ENCODE peak calls at places on chromosomes 13 and 19, in eight cellular contexts. One of them, this sample, is unnamed.

GRCh38 chr19:17405250-17406038 is at the start of gene BST2:
- DNase-seq in body of pancreas: peak
- DNase-seq in dorsolateral prefrontal cortex: no peak
- DNase-seq in pancreas: no peak
- DNase-seq in breast epithelium: peak
- DNase-seq in epithelial cell of esophagus: peak
- DNase-seq in mammary epithelial cell: no peak
- DNase-seq in thoracic aorta: peak
- DNase-seq in this sample: no peak

GRCh38 chr19:15702590-15702930 is 25.3 kb upstream of the OR10H2 start:
- DNase-seq in body of pancreas: peak
- DNase-seq in dorsolateral prefrontal cortex: no peak
- DNase-seq in pancreas: peak
- DNase-seq in breast epithelium: peak
- DNase-seq in epithelial cell of esophagus: peak
- DNase-seq in mammary epithelial cell: peak
- DNase-seq in thoracic aorta: no peak
- DNase-seq in this sample: peak

GRCh38 chr13:75341025-75341424 is 140.9 kb downstream of the TBC1D4 start:
- DNase-seq in body of pancreas: no peak
- DNase-seq in dorsolateral prefrontal cortex: no peak
- DNase-seq in pancreas: no peak
- DNase-seq in breast epithelium: no peak
- DNase-seq in epithelial cell of esophagus: no peak
- DNase-seq in mammary epithelial cell: no peak
- DNase-seq in thoracic aorta: no peak
- DNase-seq in this sample: no peak

GRCh38 chr13:102244617-102245227 is 157.1 kb downstream of the FGF14 start:
- DNase-seq in body of pancreas: no peak
- DNase-seq in dorsolateral prefrontal cortex: no peak
- DNase-seq in pancreas: no peak
- DNase-seq in breast epithelium: no peak
- DNase-seq in epithelial cell of esophagus: no peak
- DNase-seq in mammary epithelial cell: no peak
- DNase-seq in thoracic aorta: no peak
- DNase-seq in this sample: no peak

GRCh38 chr19:18063463-18063862 is 23.3 kb downstream of the IL12RB1 start:
- DNase-seq in body of pancreas: no peak
- DNase-seq in dorsolateral prefrontal cortex: no peak
- DNase-seq in pancreas: no peak
- DNase-seq in breast epithelium: no peak
- DNase-seq in epithelial cell of esophagus: peak
- DNase-seq in mammary epithelial cell: peak
- DNase-seq in thoracic aorta: no peak
- DNase-seq in this sample: no peak

GRCh38 chr19:10612515-10613119 is 12.7 kb upstream of the SLC44A2 start:
- DNase-seq in body of pancreas: peak
- DNase-seq in dorsolateral prefrontal cortex: peak
- DNase-seq in pancreas: peak
- DNase-seq in breast epithelium: no peak
- DNase-seq in epithelial cell of esophagus: no peak
- DNase-seq in mammary epithelial cell: no peak
- DNase-seq in thoracic aorta: peak
- DNase-seq in this sample: no peak

GRCh38 chr19:48780684-48781391 is 25.5 kb downstream of the FGF21 start:
- DNase-seq in body of pancreas: peak
- DNase-seq in dorsolateral prefrontal cortex: no peak
- DNase-seq in pancreas: peak
- DNase-seq in breast epithelium: no peak
- DNase-seq in epithelial cell of esophagus: peak
- DNase-seq in mammary epithelial cell: no peak
- DNase-seq in thoracic aorta: no peak
- DNase-seq in this sample: no peak

GRCh38 chr19:30718728-30719127 is 346.5 kb downstream of the ZNF536 start:
- DNase-seq in body of pancreas: peak
- DNase-seq in dorsolateral prefrontal cortex: no peak
- DNase-seq in pancreas: no peak
- DNase-seq in breast epithelium: no peak
- DNase-seq in epithelial cell of esophagus: no peak
- DNase-seq in mammary epithelial cell: no peak
- DNase-seq in thoracic aorta: no peak
- DNase-seq in this sample: no peak

GRCh38 chr13:59534806-59535205 is 628.9 kb downstream of the DIAPH3 start:
- DNase-seq in body of pancreas: no peak
- DNase-seq in dorsolateral prefrontal cortex: no peak
- DNase-seq in pancreas: no peak
- DNase-seq in breast epithelium: no peak
- DNase-seq in epithelial cell of esophagus: no peak
- DNase-seq in mammary epithelial cell: no peak
- DNase-seq in thoracic aorta: no peak
- DNase-seq in this sample: no peak

GRCh38 chr13:65670014-65670625 is 1560.0 kb downstream of the PCDH9 start:
- DNase-seq in body of pancreas: no peak
- DNase-seq in dorsolateral prefrontal cortex: no peak
- DNase-seq in pancreas: no peak
- DNase-seq in breast epithelium: no peak
- DNase-seq in epithelial cell of esophagus: no peak
- DNase-seq in mammary epithelial cell: no peak
- DNase-seq in thoracic aorta: no peak
- DNase-seq in this sample: no peak

DNA sequence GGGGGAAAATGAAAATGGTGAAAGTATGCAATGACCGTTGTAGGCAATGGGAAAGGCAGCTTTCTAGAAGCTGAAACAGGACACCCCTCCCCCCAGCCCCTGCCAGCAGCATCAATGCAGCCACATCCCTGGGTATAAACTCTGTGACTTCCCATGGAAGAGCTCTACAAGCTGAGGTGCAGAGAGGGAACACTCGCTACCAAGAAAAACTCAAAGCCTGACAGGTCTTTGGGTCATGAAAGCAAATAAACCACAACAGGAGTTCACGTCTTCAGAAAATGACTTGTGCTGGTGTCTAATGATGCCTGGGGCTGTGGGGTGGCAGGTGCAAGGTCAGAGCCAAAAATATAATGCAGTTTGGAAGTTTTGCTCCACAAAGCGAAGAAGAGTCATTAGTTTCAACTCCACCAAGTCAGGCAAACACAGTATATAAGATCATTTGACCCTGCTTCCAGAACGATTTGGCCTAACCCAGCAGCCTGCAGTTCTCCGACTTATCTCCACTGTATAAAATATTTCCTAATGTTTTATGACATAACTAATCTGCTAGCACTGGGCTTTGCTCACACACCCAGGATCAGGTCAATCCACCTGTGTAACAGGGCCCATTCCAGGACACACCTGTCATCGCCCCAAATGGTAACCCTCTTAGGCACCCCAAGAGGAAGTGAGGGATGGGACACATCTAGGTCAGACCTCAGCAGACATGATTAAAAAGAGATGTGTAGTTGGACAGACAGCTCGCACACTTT is 102.1 kb downstream of the IRS2 start:
- DNase-seq in body of pancreas: peak
- DNase-seq in dorsolateral prefrontal cortex: no peak
- DNase-seq in pancreas: peak
- DNase-seq in breast epithelium: no peak
- DNase-seq in epithelial cell of esophagus: no peak
- DNase-seq in mammary epithelial cell: no peak
- DNase-seq in thoracic aorta: no peak
- DNase-seq in this sample: no peak
- H3K4me3 ChIP-seq in body of pancreas: no peak
- H3K4me3 ChIP-seq in dorsolateral prefrontal cortex: no peak
- H3K4me3 ChIP-seq in pancreas: no peak
- H3K4me3 ChIP-seq in breast epithelium: no peak
- H3K4me3 ChIP-seq in epithelial cell of esophagus: no peak
- H3K4me3 ChIP-seq in mammary epithelial cell: no peak
- H3K4me3 ChIP-seq in thoracic aorta: no peak
- H3K4me3 ChIP-seq in this sample: no peak

DNA sequence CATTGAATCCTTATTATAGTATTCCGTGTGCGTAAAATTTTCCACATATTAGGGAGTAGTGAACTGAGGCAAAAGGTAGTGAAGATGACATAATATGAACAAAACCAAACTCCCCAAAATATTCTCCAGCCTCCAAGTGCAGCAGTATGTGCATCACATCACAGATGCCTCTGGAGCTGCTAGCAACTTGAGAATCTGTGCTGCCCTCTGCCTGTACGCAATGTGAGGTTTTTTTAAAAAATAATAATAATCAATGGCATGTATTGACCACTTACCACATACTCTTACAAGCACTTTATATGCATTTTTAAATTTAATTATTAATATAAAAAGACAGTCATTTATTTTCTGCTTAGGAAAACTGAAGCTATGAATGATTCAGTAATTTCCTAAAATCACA is 583.0 kb upstream of the SPRY2 start:
- DNase-seq in body of pancreas: no peak
- DNase-seq in dorsolateral prefrontal cortex: no peak
- DNase-seq in pancreas: no peak
- DNase-seq in breast epithelium: no peak
- DNase-seq in epithelial cell of esophagus: peak
- DNase-seq in mammary epithelial cell: no peak
- DNase-seq in thoracic aorta: no peak
- DNase-seq in this sample: no peak
- TF ChIP-seq CTCF in body of pancreas: no peak
- TF ChIP-seq CTCF in dorsolateral prefrontal cortex: peak
- TF ChIP-seq CTCF in pancreas: no peak
- TF ChIP-seq CTCF in breast epithelium: no peak
- TF ChIP-seq CTCF in epithelial cell of esophagus: peak
- TF ChIP-seq CTCF in mammary epithelial cell: peak
- TF ChIP-seq CTCF in thoracic aorta: no peak
- TF ChIP-seq CTCF in this sample: no peak

GRCh38 chr13:42720858-42721219 is 60.5 kb upstream of the FAM216B start:
- DNase-seq in body of pancreas: no peak
- DNase-seq in dorsolateral prefrontal cortex: no peak
- DNase-seq in pancreas: no peak
- DNase-seq in breast epithelium: no peak
- DNase-seq in epithelial cell of esophagus: no peak
- DNase-seq in mammary epithelial cell: no peak
- DNase-seq in thoracic aorta: no peak
- DNase-seq in this sample: no peak

GRCh38 chr13:42715909-42716308 is 65.5 kb upstream of the FAM216B start:
- DNase-seq in body of pancreas: no peak
- DNase-seq in dorsolateral prefrontal cortex: no peak
- DNase-seq in pancreas: no peak
- DNase-seq in breast epithelium: no peak
- DNase-seq in epithelial cell of esophagus: no peak
- DNase-seq in mammary epithelial cell: no peak
- DNase-seq in thoracic aorta: no peak
- DNase-seq in this sample: no peak

GRCh38 chr13:42722883-42723539 is 58.4 kb upstream of the FAM216B start:
- DNase-seq in body of pancreas: no peak
- DNase-seq in dorsolateral prefrontal cortex: no peak
- DNase-seq in pancreas: no peak
- DNase-seq in breast epithelium: no peak
- DNase-seq in epithelial cell of esophagus: no peak
- DNase-seq in mammary epithelial cell: no peak
- DNase-seq in thoracic aorta: no peak
- DNase-seq in this sample: no peak

DNA sequence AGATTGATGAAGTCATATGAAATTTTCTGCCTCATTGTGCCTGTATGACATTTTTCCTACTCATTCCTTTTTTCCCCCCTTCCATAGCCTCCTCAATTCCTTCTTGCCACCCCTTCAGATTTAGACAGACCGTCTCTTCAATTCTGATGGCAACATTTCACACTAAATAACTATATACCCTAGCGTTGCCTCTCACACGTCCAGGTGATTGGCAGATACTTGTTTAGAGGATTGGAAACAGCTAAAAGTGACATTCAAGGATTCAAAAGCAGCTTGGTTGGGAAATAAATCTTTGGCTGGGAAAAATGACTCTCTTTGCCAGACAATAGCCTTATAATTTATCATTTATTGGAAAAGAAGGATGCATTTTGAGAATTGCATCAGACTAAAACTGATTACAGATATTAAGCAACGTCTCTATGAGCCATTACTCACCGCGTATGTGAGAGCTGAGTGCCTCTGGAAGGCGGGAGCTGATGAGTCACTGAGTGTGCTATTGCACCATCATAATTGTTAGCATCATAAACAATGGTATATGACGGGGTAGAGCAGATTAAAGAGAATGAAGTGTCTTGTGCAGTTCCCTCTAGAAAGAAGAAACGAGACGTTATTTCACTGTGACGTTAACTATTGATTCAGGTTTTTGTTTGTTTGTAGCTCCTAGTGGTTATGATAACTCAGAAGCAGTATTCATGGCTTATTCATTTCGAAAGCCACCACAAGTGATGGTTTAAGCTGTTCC is 61.1 kb upstream of the FAM216B start:
- DNase-seq in body of pancreas: peak
- DNase-seq in dorsolateral prefrontal cortex: no peak
- DNase-seq in pancreas: peak
- DNase-seq in breast epithelium: no peak
- DNase-seq in epithelial cell of esophagus: peak
- DNase-seq in mammary epithelial cell: peak
- DNase-seq in thoracic aorta: no peak
- DNase-seq in this sample: peak
- H3K4me3 ChIP-seq in body of pancreas: no peak
- H3K4me3 ChIP-seq in dorsolateral prefrontal cortex: no peak
- H3K4me3 ChIP-seq in pancreas: no peak
- H3K4me3 ChIP-seq in breast epithelium: no peak
- H3K4me3 ChIP-seq in epithelial cell of esophagus: no peak
- H3K4me3 ChIP-seq in mammary epithelial cell: no peak
- H3K4me3 ChIP-seq in thoracic aorta: no peak
- H3K4me3 ChIP-seq in this sample: no peak

GRCh38 chr13:20356437-20356836 is 124.3 kb upstream of the GJB6 start:
- DNase-seq in body of pancreas: no peak
- DNase-seq in dorsolateral prefrontal cortex: no peak
- DNase-seq in pancreas: no peak
- DNase-seq in breast epithelium: no peak
- DNase-seq in epithelial cell of esophagus: no peak
- DNase-seq in mammary epithelial cell: no peak
- DNase-seq in thoracic aorta: no peak
- DNase-seq in this sample: no peak

GRCh38 chr13:20350819-20351218 is 118.7 kb upstream of the GJB6 start:
- DNase-seq in body of pancreas: no peak
- DNase-seq in dorsolateral prefrontal cortex: no peak
- DNase-seq in pancreas: no peak
- DNase-seq in breast epithelium: no peak
- DNase-seq in epithelial cell of esophagus: peak
- DNase-seq in mammary epithelial cell: peak
- DNase-seq in thoracic aorta: no peak
- DNase-seq in this sample: no peak

GRCh38 chr13:20351279-20352022 is 119.3 kb upstream of the GJB6 start:
- DNase-seq in body of pancreas: no peak
- DNase-seq in dorsolateral prefrontal cortex: no peak
- DNase-seq in pancreas: no peak
- DNase-seq in breast epithelium: no peak
- DNase-seq in epithelial cell of esophagus: peak
- DNase-seq in mammary epithelial cell: peak
- DNase-seq in thoracic aorta: no peak
- DNase-seq in this sample: peak

GRCh38 chr13:20354722-20355121 is 122.6 kb upstream of the GJB6 start:
- DNase-seq in body of pancreas: no peak
- DNase-seq in dorsolateral prefrontal cortex: no peak
- DNase-seq in pancreas: no peak
- DNase-seq in breast epithelium: no peak
- DNase-seq in epithelial cell of esophagus: no peak
- DNase-seq in mammary epithelial cell: peak
- DNase-seq in thoracic aorta: no peak
- DNase-seq in this sample: no peak

DNA sequence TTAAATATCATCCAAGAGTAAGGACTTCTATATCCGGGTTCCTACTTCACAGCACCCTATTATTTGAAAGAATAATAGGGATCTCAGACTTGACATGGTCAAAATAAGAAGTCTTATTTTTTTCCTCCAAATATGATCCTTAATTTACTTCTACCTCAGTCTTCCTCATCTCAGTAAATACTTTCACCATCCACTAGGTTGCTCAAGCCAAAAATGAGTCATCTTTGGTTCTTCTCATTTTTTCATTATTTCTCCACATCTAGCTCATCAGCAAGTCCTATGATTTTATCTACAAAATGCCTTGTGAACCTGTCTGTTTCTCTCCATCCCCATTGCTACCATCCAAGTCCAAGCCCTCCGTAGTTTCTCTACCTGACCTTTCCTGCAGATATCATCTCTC is 121.9 kb upstream of the GJB6 start:
- DNase-seq in body of pancreas: no peak
- DNase-seq in dorsolateral prefrontal cortex: no peak
- DNase-seq in pancreas: no peak
- DNase-seq in breast epithelium: no peak
- DNase-seq in epithelial cell of esophagus: peak
- DNase-seq in mammary epithelial cell: peak
- DNase-seq in thoracic aorta: no peak
- DNase-seq in this sample: no peak
- TF ChIP-seq CTCF in body of pancreas: no peak
- TF ChIP-seq CTCF in dorsolateral prefrontal cortex: no peak
- TF ChIP-seq CTCF in pancreas: no peak
- TF ChIP-seq CTCF in breast epithelium: peak
- TF ChIP-seq CTCF in epithelial cell of esophagus: peak
- TF ChIP-seq CTCF in mammary epithelial cell: peak
- TF ChIP-seq CTCF in thoracic aorta: no peak
- TF ChIP-seq CTCF in this sample: no peak